ENCODE peak calls at places on chromosomes 11 and 22, in four cellular contexts. W is pancreas, U is adrenal gland, O is cardiac fibroblast. F is an unnamed sample.

GRCh38 chr11:105911454-105911853 is 110.6 kb downstream of the MSANTD4 start:
- DNase-seq in W (no peak), U (no peak), O (no peak), F (no peak)

GRCh38 chr11:20274031-20274430 is 89.5 kb upstream of the HTATIP2 start:
- DNase-seq in O (no peak), U (no peak), W (no peak), F (no peak)

GRCh38 chr11:127006311-127006710 is 5.7 kb upstream of the KIRREL3 start:
- DNase-seq in U (no peak), W (no peak), O (no peak), F (no peak)

GRCh38 chr11:63951779-63952536 is 13.2 kb downstream of the NAA40 start:
- DNase-seq in O (peak), W (no peak), U (no peak), F (no peak)

GRCh38 chr11:106162190-106162589 is 84.7 kb downstream of the AASDHPPT start:
- DNase-seq in W (no peak), O (no peak), U (no peak), F (no peak)

GRCh38 chr11:74522776-74523175 is 29.3 kb upstream of the LIPT2 start:
- DNase-seq in W (no peak), U (no peak), O (no peak), F (no peak)

GRCh38 chr22:47342446-47342845 is 580.0 kb downstream of the TBC1D22A start:
- DNase-seq in U (no peak), O (no peak), W (no peak), F (no peak)

GRCh38 chr11:63986156-63986931 is at the start of gene OTUB1:
- DNase-seq in W (peak), U (peak), O (peak), F (peak)

GRCh38 chr11:4916581-4916980 is 2.6 kb downstream of the OR51G2 start:
- DNase-seq in W (no peak), O (no peak), U (no peak), F (no peak)

GRCh38 chr11:93623179-93623578 is 38.3 kb upstream of the CEP295 start:
- DNase-seq in U (no peak), W (no peak), O (no peak), F (no peak)

GRCh38 chr11:44771252-44771734 is 44.5 kb downstream of the TSPAN18 start:
- DNase-seq in W (no peak), U (no peak), O (no peak), F (no peak)

GRCh38 chr22:22498267-22498666 is 10.3 kb downstream of the ZNF280B start:
- DNase-seq in U (no peak), O (no peak), W (no peak), F (no peak)

GRCh38 chr11:121389651-121390050 is 62.5 kb upstream of the SORL1 start:
- DNase-seq in U (no peak), O (no peak), W (no peak), F (no peak)

GRCh38 chr11:102252339-102252891 is 64.9 kb upstream of the BIRC3 start:
- DNase-seq in U (no peak), W (no peak), O (peak), F (no peak)

GRCh38 chr11:99693941-99694492 is 673.3 kb downstream of the CNTN5 start:
- DNase-seq in W (no peak), U (peak), O (peak), F (peak)

GRCh38 chr11:42225664-42226063 is 766.2 kb upstream of the LRRC4C start:
- DNase-seq in W (no peak), O (no peak), U (no peak), F (no peak)

GRCh38 chr11:10779086-10779485 is 28.0 kb downstream of the CTR9 start:
- DNase-seq in W (no peak), O (peak), U (no peak), F (no peak)

GRCh38 chr22:30005213-30005857 is 74.9 kb upstream of the HORMAD2 start:
- DNase-seq in W (peak), U (peak), O (peak), F (no peak)

GRCh38 chr22:36198482-36198881 is 3.1 kb downstream of the APOL4 start:
- DNase-seq in O (no peak), W (no peak), U (no peak), F (no peak)

GRCh38 chr22:29030016-29030617 is 31.5 kb downstream of the C22orf31 start:
- DNase-seq in U (no peak), W (no peak), O (peak), F (no peak)

GRCh38 chr22:42676059-42676607 is 26.9 kb upstream of the CYB5R3 start:
- DNase-seq in O (peak), W (no peak), U (no peak), F (no peak)

GRCh38 chr11:118530683-118531596 is at the start of gene TMEM25:
- DNase-seq in W (peak), O (peak), U (peak), F (no peak)

GRCh38 chr11:99368579-99368978 is 347.8 kb downstream of the CNTN5 start:
- DNase-seq in U (no peak), O (peak), W (no peak), F (no peak)

GRCh38 chr22:24982301-24983056 is 30.0 kb downstream of the KIAA1671 start:
- DNase-seq in U (peak), W (no peak), O (no peak), F (no peak)

GRCh38 chr11:118565062-118565461 is 669 bp downstream of the IFT46 start:
- DNase-seq in U (no peak), W (no peak), O (peak), F (no peak)

GRCh38 chr11:28343304-28344233 is 235.4 kb downstream of the METTL15 start:
- DNase-seq in U (no peak), O (peak), W (no peak), F (peak)

GRCh38 chr22:34055525-34056200 is 135.4 kb upstream of the LARGE1 start:
- DNase-seq in U (no peak), O (peak), W (no peak), F (no peak)

GRCh38 chr11:112334381-112334780 is 73.7 kb upstream of the PLET1 start:
- DNase-seq in W (no peak), O (no peak), U (no peak), F (no peak)

GRCh38 chr11:9210922-9211320 is 54.2 kb downstream of the DENND5A start:
- DNase-seq in U (no peak), W (no peak), O (peak), F (no peak)

GRCh38 chr22:26648011-26648497 is 9.3 kb upstream of the MIAT start:
- DNase-seq in O (no peak), W (no peak), U (no peak), F (no peak)

GRCh38 chr11:94802501-94802900 is 34.3 kb downstream of the AMOTL1 start:
- DNase-seq in U (no peak), O (no peak), W (no peak), F (no peak)

GRCh38 chr11:134560066-134560465 is 148.0 kb upstream of the B3GAT1 start:
- DNase-seq in U (peak), W (no peak), O (no peak), F (no peak)

GRCh38 chr11:64373598-64373974 is 14.6 kb downstream of the RPS6KA4 start:
- DNase-seq in U (no peak), W (no peak), O (no peak), F (no peak)

GRCh38 chr11:12128191-12128841 is 17.9 kb downstream of the MICAL2 start:
- DNase-seq in W (no peak), U (no peak), O (no peak), F (no peak)

GRCh38 chr22:36368359-36368983 is 19.3 kb downstream of the MYH9 start:
- DNase-seq in W (no peak), O (peak), U (peak), F (peak)

GRCh38 chr11:65290448-65291165 is 24.1 kb upstream of the CDC42EP2 start:
- DNase-seq in W (peak), U (peak), O (peak), F (peak)

GRCh38 chr11:77082838-77083552 is 16.2 kb downstream of the CAPN5 start:
- DNase-seq in U (peak), O (peak), W (peak), F (no peak)

GRCh38 chr11:67056267-67056639 is 394 bp upstream of the RHOD start:
- DNase-seq in O (no peak), U (no peak), W (no peak), F (no peak)

GRCh38 chr11:67058506-67058905 is 1.9 kb downstream of the RHOD start:
- DNase-seq in O (no peak), W (no peak), U (no peak), F (no peak)

GRCh38 chr11:67057410-67057757 is 737 bp downstream of the RHOD start:
- DNase-seq in U (no peak), W (no peak), O (no peak), F (no peak)

GRCh38 chr11:67055812-67056211 is 835 bp upstream of the RHOD start:
- DNase-seq in W (no peak), U (no peak), O (peak), F (no peak)

GRCh38 chr11:67056640-67057409 is at the start of gene RHOD:
- DNase-seq in O (no peak), U (no peak), W (peak), F (no peak)
- H3K4me3 ChIP-seq in O (peak), U (peak), W (peak), F (peak)

DNA sequence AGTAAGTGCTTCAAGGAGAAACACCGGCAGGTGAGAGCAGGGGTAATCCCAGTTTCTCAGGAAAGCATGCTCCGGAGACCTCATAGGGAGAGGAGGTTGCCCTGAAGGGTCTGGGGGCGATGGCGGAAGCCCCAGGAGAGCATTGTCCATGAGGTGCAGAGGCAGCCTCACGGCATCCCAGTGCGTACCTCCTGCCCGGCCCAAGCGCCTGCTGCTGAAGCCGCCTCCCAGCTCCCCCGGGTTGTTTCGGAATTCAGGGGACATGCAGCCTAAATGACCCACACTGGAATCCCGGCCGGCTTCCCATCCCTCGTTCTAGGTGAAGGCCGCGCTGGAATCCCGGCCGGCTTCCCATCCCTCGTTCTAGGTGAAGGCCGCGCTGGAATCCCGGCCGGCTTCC is 2.7 kb downstream of the ZBED4 start:
- DNase-seq in O (no peak), U (no peak), W (no peak), F (no peak)
- H3K4me3 ChIP-seq in O (no peak), U (no peak), W (no peak), F (no peak)

GRCh38 chr11:71136095-71136845 is 116.1 kb downstream of the SHANK2 start:
- DNase-seq in W (no peak), U (no peak), O (no peak), F (no peak)

GRCh38 chr11:71137376-71137775 is 115.0 kb downstream of the SHANK2 start:
- DNase-seq in O (no peak), W (no peak), U (no peak), F (no peak)

GRCh38 chr11:71135112-71135511 is 117.3 kb downstream of the SHANK2 start:
- DNase-seq in W (no peak), O (no peak), U (no peak), F (no peak)

GRCh38 chr11:71131861-71132260 is 120.5 kb downstream of the SHANK2 start:
- DNase-seq in U (no peak), W (peak), O (no peak), F (no peak)

DNA sequence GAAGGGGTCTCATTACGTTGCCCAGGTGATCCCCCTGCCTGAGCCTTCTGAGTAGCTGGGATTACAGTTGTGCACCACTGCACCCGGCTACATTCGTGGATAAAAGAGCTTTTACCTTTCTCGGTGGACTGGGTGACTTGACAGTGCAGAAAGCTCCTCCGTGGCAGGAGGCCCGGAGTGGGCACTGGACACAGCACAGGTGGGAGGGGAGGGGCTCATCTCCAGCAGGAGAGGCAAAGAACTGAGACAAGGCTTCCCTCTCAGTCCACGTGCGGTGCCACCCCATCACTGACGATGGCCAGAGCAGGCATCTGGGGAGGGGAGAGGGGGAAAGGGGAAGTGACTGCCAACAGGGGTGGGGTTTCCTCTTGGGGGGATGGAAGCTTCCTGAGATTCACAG is 118.4 kb downstream of the SHANK2 start:
- DNase-seq in O (no peak), U (no peak), W (no peak), F (no peak)
- H3K4me3 ChIP-seq in O (no peak), U (no peak), W (no peak), F (no peak)

GRCh38 chr11:96014234-96014633 is 90.3 kb upstream of the MTMR2 start:
- DNase-seq in W (no peak), O (peak), U (no peak), F (no peak)

GRCh38 chr11:96012086-96012824 is 88.3 kb upstream of the MTMR2 start:
- DNase-seq in U (peak), W (no peak), O (peak), F (no peak)

GRCh38 chr11:96015911-96016565 is 92.1 kb upstream of the MTMR2 start:
- DNase-seq in O (no peak), W (no peak), U (no peak), F (no peak)

GRCh38 chr11:96010683-96011082 is 86.8 kb upstream of the MTMR2 start:
- DNase-seq in U (no peak), W (no peak), O (no peak), F (no peak)

DNA sequence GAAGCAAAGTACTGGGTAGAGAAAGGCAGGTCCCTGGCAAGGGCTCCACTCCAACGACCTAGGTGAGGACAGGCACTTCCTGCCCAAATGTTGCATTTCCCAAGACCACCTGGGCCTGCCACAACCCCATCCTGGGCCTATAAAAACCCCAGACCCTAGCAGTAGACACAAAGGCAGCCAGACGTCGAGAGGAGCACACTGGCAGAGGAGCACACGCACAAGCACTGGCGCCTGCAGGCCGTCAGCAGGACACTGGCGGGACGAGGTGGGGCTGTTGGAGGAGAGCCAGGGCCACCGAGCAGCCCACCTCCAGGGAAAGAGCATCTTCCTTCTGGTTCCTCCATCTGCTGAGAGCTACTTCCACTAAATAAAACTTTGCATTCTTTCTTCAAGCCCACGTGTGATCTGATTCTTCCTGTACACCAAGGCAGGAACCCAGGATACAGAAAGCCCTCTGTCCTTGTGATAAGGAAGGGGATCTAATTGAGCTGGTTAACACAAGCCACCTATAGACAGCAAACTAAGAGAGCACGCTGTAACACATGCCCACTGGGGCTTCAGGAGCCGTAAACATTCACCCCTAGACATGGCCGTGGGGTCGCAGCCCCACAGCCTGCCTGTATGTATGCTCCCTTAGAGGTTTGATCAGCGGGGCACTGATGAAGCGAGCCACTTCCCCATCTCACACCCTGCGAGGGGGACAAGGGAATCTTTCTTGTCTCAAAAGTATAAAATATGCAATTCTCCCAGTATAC is 89.7 kb upstream of the MTMR2 start:
- DNase-seq in U (no peak), W (no peak), O (no peak), F (no peak)
- H3K4me3 ChIP-seq in U (no peak), W (no peak), O (no peak), F (no peak)

GRCh38 chr11:62880231-62880802 is 379 bp upstream of the SLC3A2 start:
- DNase-seq in W (no peak), O (peak), U (no peak), F (peak)

GRCh38 chr11:62879150-62879549 is 1.5 kb upstream of the SLC3A2 start:
- DNase-seq in W (no peak), U (peak), O (no peak), F (no peak)

GRCh38 chr11:62880803-62881578 is at the start of gene SLC3A2:
- DNase-seq in U (peak), O (peak), W (peak), F (peak)

GRCh38 chr11:62881579-62882427 is 1.1 kb downstream of the SLC3A2 start:
- DNase-seq in U (peak), W (peak), O (peak), F (peak)

GRCh38 chr11:62879554-62879953 is 1.1 kb upstream of the SLC3A2 start:
- DNase-seq in O (no peak), W (no peak), U (no peak), F (no peak)
- H3K4me3 ChIP-seq in O (peak), W (no peak), U (peak), F (peak)